ENCODE peak calls at places on chromosome 21, in five cellular contexts. One of them, this sample, is unnamed.

GRCh38 chr21:14773777-14774345 is 227.7 kb upstream of the SAMSN1 start:
- DNase-seq in T follicular helper cell: peak
- DNase-seq in AG04450: no peak
- DNase-seq in activated CD4-positive, alpha-beta T cell treated with anti-CD3 and anti-CD28 coated beads for 48 hours: peak
- DNase-seq in AG10803: no peak
- DNase-seq in this sample: no peak

GRCh38 chr21:35153671-35154070 is 104.6 kb upstream of the RUNX1 start:
- DNase-seq in activated CD4-positive, alpha-beta T cell treated with anti-CD3 and anti-CD28 coated beads for 48 hours: no peak
- DNase-seq in T follicular helper cell: no peak
- DNase-seq in AG04450: no peak
- DNase-seq in AG10803: no peak
- DNase-seq in this sample: no peak

GRCh38 chr21:36261459-36261858 is 58.5 kb upstream of the MORC3 start:
- DNase-seq in T follicular helper cell: no peak
- DNase-seq in AG10803: no peak
- DNase-seq in activated CD4-positive, alpha-beta T cell treated with anti-CD3 and anti-CD28 coated beads for 48 hours: no peak
- DNase-seq in AG04450: no peak
- DNase-seq in this sample: no peak

GRCh38 chr21:36148886-36149285 is 7.7 kb upstream of the DOP1B start:
- DNase-seq in AG10803: no peak
- DNase-seq in AG04450: no peak
- DNase-seq in activated CD4-positive, alpha-beta T cell treated with anti-CD3 and anti-CD28 coated beads for 48 hours: no peak
- DNase-seq in T follicular helper cell: no peak
- DNase-seq in this sample: no peak

GRCh38 chr21:17295997-17296396 is 216.8 kb upstream of the CXADR start:
- DNase-seq in activated CD4-positive, alpha-beta T cell treated with anti-CD3 and anti-CD28 coated beads for 48 hours: no peak
- DNase-seq in AG10803: no peak
- DNase-seq in T follicular helper cell: no peak
- DNase-seq in AG04450: no peak
- DNase-seq in this sample: no peak

GRCh38 chr21:42739061-42739931 is 85.9 kb downstream of the PDE9A start:
- DNase-seq in activated CD4-positive, alpha-beta T cell treated with anti-CD3 and anti-CD28 coated beads for 48 hours: no peak
- DNase-seq in AG04450: no peak
- DNase-seq in AG10803: peak
- DNase-seq in T follicular helper cell: no peak
- DNase-seq in this sample: no peak

GRCh38 chr21:45403825-45404725 is 890 bp upstream of the COL18A1 start:
- DNase-seq in AG04450: no peak
- DNase-seq in T follicular helper cell: no peak
- DNase-seq in AG10803: peak
- DNase-seq in activated CD4-positive, alpha-beta T cell treated with anti-CD3 and anti-CD28 coated beads for 48 hours: no peak
- DNase-seq in this sample: no peak

GRCh38 chr21:15204140-15204774 is 139.5 kb upstream of the NRIP1 start:
- DNase-seq in T follicular helper cell: no peak
- DNase-seq in AG04450: no peak
- DNase-seq in AG10803: no peak
- DNase-seq in activated CD4-positive, alpha-beta T cell treated with anti-CD3 and anti-CD28 coated beads for 48 hours: no peak
- DNase-seq in this sample: no peak

GRCh38 chr21:41234574-41234973 is 66.6 kb downstream of the BACE2 start:
- DNase-seq in T follicular helper cell: no peak
- DNase-seq in AG04450: no peak
- DNase-seq in AG10803: no peak
- DNase-seq in activated CD4-positive, alpha-beta T cell treated with anti-CD3 and anti-CD28 coated beads for 48 hours: no peak
- DNase-seq in this sample: no peak

GRCh38 chr21:38815060-38815405 is 9.3 kb downstream of the ETS2 start:
- DNase-seq in AG10803: no peak
- DNase-seq in activated CD4-positive, alpha-beta T cell treated with anti-CD3 and anti-CD28 coated beads for 48 hours: no peak
- DNase-seq in AG04450: no peak
- DNase-seq in T follicular helper cell: no peak
- DNase-seq in this sample: no peak

GRCh38 chr21:21232320-21232719 is 234.1 kb downstream of the NCAM2 start:
- DNase-seq in AG10803: peak
- DNase-seq in AG04450: peak
- DNase-seq in T follicular helper cell: no peak
- DNase-seq in activated CD4-positive, alpha-beta T cell treated with anti-CD3 and anti-CD28 coated beads for 48 hours: no peak
- DNase-seq in this sample: peak

This sample was measured in BJ.